ENCODE peak calls at places on chromosome 6, in six cellular contexts. U is HT-29, V is fibroblast of the aortic adventitia, B is AG08396, P is cerebellar cortex, A is fibroblast of lung. G is an unnamed sample.

GRCh38 chr6:149213829-149214228 is 103.7 kb upstream of the TAB2 start:
- DNase-seq in U (no peak), V (peak), B (no peak), P (no peak), A (peak), G (no peak)

GRCh38 chr6:157272866-157273755 is 50.2 kb downstream of the TMEM242 start:
- DNase-seq in U (peak), V (no peak), B (no peak), P (no peak), A (no peak), G (no peak)

GRCh38 chr6:75306074-75306473 is 21.5 kb upstream of the TMEM30A start:
- DNase-seq in U (no peak), V (no peak), B (no peak), P (no peak), A (no peak), G (no peak)

GRCh38 chr6:157847846-157848245 is 24.8 kb downstream of the SNX9 start:
- DNase-seq in U (no peak), V (no peak), B (no peak), P (no peak), A (no peak), G (no peak)

GRCh38 chr6:121748376-121748775 is 312.9 kb downstream of the GJA1 start:
- DNase-seq in U (no peak), V (peak), B (no peak), P (no peak), A (peak), G (no peak)

GRCh38 chr6:39171489-39172376 is 56.7 kb upstream of the SAYSD1 start:
- DNase-seq in U (no peak), V (no peak), B (no peak), P (no peak), A (no peak), G (no peak)

GRCh38 chr6:27565839-27566779 is 93.2 kb upstream of the ZNF184 start:
- DNase-seq in U (no peak), V (no peak), B (no peak), P (no peak), A (peak), G (peak)

GRCh38 chr6:147782302-147782701 is 273.8 kb downstream of the SAMD5 start:
- DNase-seq in U (peak), V (no peak), B (no peak), P (no peak), A (peak), G (peak)

GRCh38 chr6:152874267-152874666 is 108.6 kb downstream of the FBXO5 start:
- DNase-seq in U (no peak), V (no peak), B (no peak), P (no peak), A (no peak), G (no peak)

GRCh38 chr6:17473554-17473953 is 80.2 kb downstream of the CAP2 start:
- DNase-seq in U (no peak), V (no peak), B (no peak), P (no peak), A (no peak), G (peak)

GRCh38 chr6:25927721-25928359 is 2.7 kb downstream of the SLC17A2 start:
- DNase-seq in U (no peak), V (peak), B (no peak), P (no peak), A (peak), G (no peak)

GRCh38 chr6:2244261-2245102 is 923 bp downstream of the GMDS start:
- DNase-seq in U (peak), V (no peak), B (no peak), P (peak), A (no peak), G (peak)

GRCh38 chr6:168122521-168122920 is 43.5 kb upstream of the FRMD1 start:
- DNase-seq in U (no peak), V (no peak), B (no peak), P (no peak), A (no peak), G (no peak)

GRCh38 chr6:143375022-143375585 is 75.4 kb downstream of the ADAT2 start:
- DNase-seq in U (no peak), V (no peak), B (no peak), P (no peak), A (no peak), G (no peak)

GRCh38 chr6:168201383-168201782 is 118.2 kb downstream of the DACT2 start:
- DNase-seq in U (peak), V (no peak), B (no peak), P (no peak), A (no peak), G (peak)

GRCh38 chr6:75893058-75893775 is 144.2 kb downstream of the MYO6 start:
- DNase-seq in U (peak), V (peak), B (peak), P (peak), A (peak), G (peak)

GRCh38 chr6:32940656-32941411 is at the start of gene HLA-DMB:
- DNase-seq in U (peak), V (peak), B (peak), P (peak), A (peak), G (peak)

GRCh38 chr6:54772610-54773009 is 74.0 kb upstream of the FAM83B start:
- DNase-seq in U (no peak), V (no peak), B (no peak), P (no peak), A (no peak), G (no peak)

GRCh38 chr6:20024979-20025378 is 187.3 kb downstream of the MBOAT1 start:
- DNase-seq in U (no peak), V (no peak), B (no peak), P (no peak), A (no peak), G (no peak)

GRCh38 chr6:21505574-21505990 is 88.0 kb upstream of the SOX4 start:
- DNase-seq in U (no peak), V (no peak), B (no peak), P (no peak), A (no peak), G (no peak)

GRCh38 chr6:34696189-34696738 is 303 bp downstream of the ILRUN start:
- DNase-seq in U (peak), V (peak), B (no peak), P (no peak), A (peak), G (no peak)

GRCh38 chr6:159969204-159969912 is 476 bp downstream of the IGF2R start:
- DNase-seq in U (no peak), V (no peak), B (peak), P (no peak), A (peak), G (peak)

GRCh38 chr6:22926613-22927348 is 357.4 kb downstream of the HDGFL1 start:
- DNase-seq in U (no peak), V (no peak), B (no peak), P (no peak), A (no peak), G (no peak)

GRCh38 chr6:70684794-70685493 is 17.3 kb downstream of the SMAP1 start:
- DNase-seq in U (no peak), V (no peak), B (no peak), P (peak), A (no peak), G (peak)

GRCh38 chr6:113662049-113662655 is 195.0 kb upstream of the MARCKS start:
- DNase-seq in U (no peak), V (no peak), B (no peak), P (no peak), A (no peak), G (no peak)

GRCh38 chr6:158416841-158417759 is 104.8 kb downstream of the TULP4 start:
- DNase-seq in U (no peak), V (no peak), B (no peak), P (no peak), A (peak), G (no peak)

GRCh38 chr6:15819226-15819625 is 156.4 kb upstream of the DTNBP1 start:
- DNase-seq in U (no peak), V (no peak), B (no peak), P (no peak), A (no peak), G (no peak)

GRCh38 chr6:111982681-111983080 is 71.2 kb upstream of the CCN6 start:
- DNase-seq in U (peak), V (no peak), B (no peak), P (no peak), A (no peak), G (no peak)

GRCh38 chr6:52644246-52644645 is 26.7 kb upstream of the TMEM14A start:
- DNase-seq in U (no peak), V (no peak), B (no peak), P (no peak), A (peak), G (no peak)

G was measured in small intestine.